ENCODE peak calls at places on chromosomes 7 and 10, in seven cellular contexts. Q, K, H, B, G, L and M are unnamed samples.

GRCh38 chr7:50393076-50393475 is 57.1 kb downstream of the FIGNL1 start:
- DNase-seq in L (no peak), Q (no peak), B (no peak), H (no peak), K (no peak), G (no peak), M (no peak)

GRCh38 chr10:16698457-16698856 is 118.8 kb downstream of the RSU1 start:
- DNase-seq in H (no peak), B (no peak), G (no peak), Q (no peak), K (no peak), L (no peak), M (no peak)

GRCh38 chr10:34305189-34305588 is 509.9 kb downstream of the PARD3 start:
- DNase-seq in H (peak; percentile 26), Q (no peak), B (no peak), L (no peak), K (no peak), G (no peak), M (no peak)

GRCh38 chr10:99337911-99338310 is 8.8 kb downstream of the CNNM1 start:
- DNase-seq in B (no peak), G (no peak), K (no peak), Q (no peak), H (no peak), L (no peak), M (no peak)

GRCh38 chr7:51224811-51225581 is 91.6 kb downstream of the COBL start:
- DNase-seq in B (no peak), H (no peak), K (no peak), Q (no peak), L (no peak), G (no peak), M (peak; percentile 77)

GRCh38 chr7:127938588-127938987 is 92.6 kb downstream of the LRRC4 start:
- DNase-seq in B (no peak), K (no peak), Q (no peak), H (no peak), G (peak; percentile 40), L (no peak), M (no peak)

GRCh38 chr7:1312098-1313070 is 79.7 kb downstream of the UNCX start:
- DNase-seq in B (no peak), H (no peak), K (peak; percentile 56), L (no peak), Q (peak; percentile 10), G (no peak), M (no peak)

GRCh38 chr10:59585046-59585700 is 124.5 kb downstream of the SLC16A9 start:
- DNase-seq in K (no peak), Q (peak; percentile 40), B (no peak), H (no peak), G (no peak), L (no peak), M (no peak)

GRCh38 chr7:138246391-138246790 is 170.1 kb downstream of the AKR1D1 start:
- DNase-seq in L (no peak), H (no peak), K (no peak), B (no peak), Q (no peak), G (no peak), M (no peak)

GRCh38 chr7:98569606-98570337 is 47.3 kb upstream of the NPTX2 start:
- DNase-seq in G (no peak), K (peak; percentile 74), L (no peak), H (no peak), B (peak; percentile 76), Q (no peak), M (no peak)

GRCh38 chr10:91247360-91248111 is 27.1 kb downstream of the PCGF5 start:
- DNase-seq in L (no peak), G (peak; percentile 3), H (no peak), B (no peak), K (no peak), Q (peak; percentile 16), M (no peak)

GRCh38 chr10:23693398-23693797 is 254.5 kb downstream of the OTUD1 start:
- DNase-seq in Q (no peak), L (no peak), H (no peak), K (peak; percentile 77), B (no peak), G (peak; percentile 76), M (peak; percentile 14)

GRCh38 chr10:30553625-30554442 is 75.7 kb downstream of the LYZL2 start:
- DNase-seq in G (peak; percentile 75), Q (peak; percentile 29), H (no peak), K (peak; percentile 76), L (no peak), B (no peak), M (no peak)

GRCh38 chr10:125155101-125155500 is 5.3 kb downstream of the CTBP2 start:
- DNase-seq in L (no peak), B (no peak), G (no peak), K (no peak), H (no peak), Q (no peak), M (no peak)

GRCh38 chr7:21572914-21573313 is 30.1 kb downstream of the DNAH11 start:
- DNase-seq in H (no peak), L (no peak), K (no peak), Q (no peak), G (no peak), B (no peak), M (no peak)

GRCh38 chr10:91702586-91703088 is 69.8 kb upstream of the PPP1R3C start:
- DNase-seq in K (no peak), H (no peak), L (no peak), Q (no peak), G (no peak), B (no peak), M (no peak)

GRCh38 chr7:33821970-33822369 is 83.4 kb upstream of the BMPER start:
- DNase-seq in Q (no peak), B (no peak), L (no peak), G (no peak), H (no peak), K (no peak), M (no peak)

GRCh38 chr10:28494420-28494819 is 38.5 kb upstream of the WAC start:
- DNase-seq in K (no peak), L (no peak), Q (no peak), B (no peak), G (no peak), H (no peak), M (no peak)

GRCh38 chr7:80047032-80047431 is 87.6 kb upstream of the GNAI1 start:
- DNase-seq in B (no peak), L (no peak), K (no peak), G (no peak), Q (no peak), H (no peak), M (no peak)

GRCh38 chr10:126509211-126509610 is 120.9 kb upstream of the ADAM12 start:
- DNase-seq in L (no peak), Q (no peak), K (no peak), B (no peak), G (no peak), H (no peak), M (no peak)

GRCh38 chr10:665579-666091 is 23.8 kb downstream of the DIP2C start:
- DNase-seq in Q (peak; percentile 55), G (no peak), B (no peak), H (no peak), K (no peak), L (no peak), M (no peak)

GRCh38 chr7:87361320-87361719 is 15.9 kb downstream of the CROT start:
- DNase-seq in H (no peak), L (no peak), B (no peak), G (no peak), Q (no peak), K (no peak), M (no peak)

GRCh38 chr10:27741173-27742091 is 4.2 kb downstream of the MKX start:
- DNase-seq in B (no peak), Q (no peak), K (peak; percentile 74), L (no peak), G (no peak), H (no peak), M (no peak)

GRCh38 chr10:59234814-59235429 is 58.5 kb downstream of the PHYHIPL start:
- DNase-seq in L (no peak), K (no peak), Q (peak; percentile 45), G (peak; percentile 70), B (no peak), H (peak; percentile 31), M (no peak)

GRCh38 chr10:125156739-125157472 is 3.5 kb downstream of the CTBP2 start:
- DNase-seq in B (no peak), K (no peak), Q (no peak), G (no peak), H (no peak), L (no peak), M (no peak)

GRCh38 chr7:1689356-1689755 is 19.3 kb downstream of the ELFN1 start:
- DNase-seq in B (no peak), H (no peak), K (peak; percentile 49), G (no peak), L (no peak), Q (no peak), M (no peak)

GRCh38 chr10:114401195-114401741 is 3.0 kb downstream of the AFAP1L2 start:
- DNase-seq in K (no peak), B (no peak), L (no peak), Q (no peak), H (peak; percentile 30), G (no peak), M (no peak)

GRCh38 chr10:132311338-132311939 is 3.7 kb upstream of the STK32C start:
- DNase-seq in G (no peak), Q (no peak), K (peak; percentile 69), B (no peak), L (no peak), H (no peak), M (no peak)

GRCh38 chr10:19629559-19629958 is 186.7 kb upstream of the PLXDC2 start:
- DNase-seq in L (no peak), K (peak; percentile 69), G (peak; percentile 70), B (no peak), Q (no peak), H (no peak), M (peak; percentile 3)

GRCh38 chr10:129038490-129039011 is 428.5 kb upstream of the MGMT start:
- DNase-seq in G (no peak), B (no peak), H (no peak), Q (no peak), K (no peak), L (no peak), M (no peak)

GRCh38 chr7:115868369-115868768 is 162.2 kb downstream of the TFEC start:
- DNase-seq in L (no peak), Q (no peak), K (no peak), B (no peak), G (no peak), H (no peak), M (no peak)

GRCh38 chr7:35848728-35849127 is 47.9 kb downstream of the SEPTIN7 start:
- DNase-seq in B (no peak), Q (no peak), G (no peak), L (no peak), H (no peak), K (no peak), M (no peak)

GRCh38 chr10:72088879-72089585 is 681 bp upstream of the SPOCK2 start:
- DNase-seq in B (no peak), L (no peak), K (peak; percentile 86), Q (peak; percentile 39), H (no peak), G (peak; percentile 42), M (no peak)

GRCh38 chr10:43256531-43257209 is 10.2 kb downstream of the RASGEF1A start:
- DNase-seq in Q (no peak), K (peak; percentile 60), B (no peak), G (peak; percentile 32), H (no peak), L (no peak), M (no peak)

GRCh38 chr7:82044497-82045080 is 274.7 kb upstream of the HGF start:
- DNase-seq in H (peak; percentile 57), K (no peak), L (no peak), B (no peak), Q (peak; percentile 37), G (peak; percentile 70), M (peak; percentile 64)

GRCh38 chr7:155489862-155490696 is 32.1 kb downstream of the EN2 start:
- DNase-seq in Q (no peak), B (no peak), H (no peak), L (no peak), G (no peak), K (peak; percentile 78), M (peak; percentile 36)